ENCODE peak calls at places on chromosomes 2 and 18, in eight cellular contexts. P is lower lobe of right lung, T is right cardiac atrium, M is right lobe of liver, L is mammary epithelial cell, E is colonic mucosa, X is adrenal gland, R is aorta. A is an unnamed sample.
A peak's percentile ranks its signal among the peaks of the same experiment; 100 is the strongest.

GRCh38 chr2:55992465-55992864 is 68.9 kb upstream of the EFEMP1 start:
- DNase-seq in T (peak; percentile 22), R (peak; percentile 75), P (no peak), E (no peak), X (peak; percentile 41), L (peak; percentile 88), M (no peak), A (peak; percentile 24)

GRCh38 chr2:96250188-96250587 is 15.6 kb downstream of the TMEM127 start:
- DNase-seq in R (no peak), X (no peak), P (no peak), E (no peak), M (no peak), T (no peak), L (no peak), A (no peak)

GRCh38 chr2:105377871-105378270 is 21.0 kb downstream of the FHL2 start:
- DNase-seq in E (no peak), X (no peak), P (no peak), T (no peak), R (no peak), L (no peak), M (no peak), A (no peak)

GRCh38 chr2:234676859-234677450 is 180.1 kb upstream of the ARL4C start:
- DNase-seq in M (no peak), R (no peak), T (no peak), E (no peak), P (no peak), L (no peak), X (no peak), A (no peak)

GRCh38 chr2:195613922-195614321 is 43.1 kb upstream of the SLC39A10 start:
- DNase-seq in M (no peak), X (peak; percentile 33), P (no peak), E (no peak), L (peak; percentile 74), T (no peak), R (no peak), A (no peak)

GRCh38 chr2:68721482-68722071 is 13.0 kb upstream of the ARHGAP25 start:
- DNase-seq in L (no peak), P (no peak), X (no peak), R (no peak), M (no peak), T (no peak), E (peak; percentile 54), A (no peak)

GRCh38 chr2:15623481-15623796 is 31.8 kb downstream of the DDX1 start:
- DNase-seq in L (no peak), M (no peak), X (no peak), E (no peak), P (no peak), T (no peak), R (no peak), A (no peak)

GRCh38 chr2:241261628-241262027 is 53.8 kb downstream of the HDLBP start:
- DNase-seq in R (no peak), P (no peak), M (no peak), T (no peak), L (no peak), E (no peak), X (no peak), A (no peak)

GRCh38 chr2:28004086-28004485 is 113.6 kb downstream of the BABAM2 start:
- DNase-seq in M (no peak), L (peak; percentile 76), X (no peak), T (no peak), R (no peak), P (no peak), E (no peak), A (no peak)

GRCh38 chr2:188383158-188383557 is 91.5 kb downstream of the GULP1 start:
- DNase-seq in M (no peak), X (no peak), P (no peak), T (no peak), L (no peak), R (no peak), E (no peak), A (no peak)

GRCh38 chr2:47093626-47094025 is 61.5 kb downstream of the STPG4 start:
- DNase-seq in R (no peak), X (no peak), M (no peak), L (no peak), E (no peak), T (no peak), P (no peak), A (no peak)

GRCh38 chr18:48951448-48952286 is 902 bp upstream of the SMAD7 start:
- DNase-seq in R (peak; percentile 93), P (peak; percentile 95), M (peak; percentile 93), X (peak; percentile 91), L (peak; percentile 87), T (peak; percentile 96), E (peak; percentile 83), A (peak; percentile 89)

GRCh38 chr18:12049983-12050811 is 43.4 kb upstream of the ANKRD62 start:
- DNase-seq in R (no peak), P (no peak), X (peak; percentile 10), L (no peak), M (no peak), E (no peak), T (no peak), A (peak; percentile 11)

GRCh38 chr2:69805887-69806286 is 23.6 kb upstream of the GMCL1 start:
- DNase-seq in E (no peak), R (no peak), M (no peak), P (no peak), X (no peak), L (no peak), T (no peak), A (no peak)

GRCh38 chr2:156229724-156230362 is 102.7 kb downstream of the NR4A2 start:
- DNase-seq in X (no peak), T (no peak), L (peak; percentile 38), P (no peak), M (no peak), R (no peak), E (no peak), A (no peak)

GRCh38 chr2:126858436-126858835 is 40.3 kb upstream of the TEX51 start:
- DNase-seq in R (no peak), M (no peak), P (no peak), T (no peak), E (no peak), L (no peak), X (no peak), A (no peak)

DNA sequence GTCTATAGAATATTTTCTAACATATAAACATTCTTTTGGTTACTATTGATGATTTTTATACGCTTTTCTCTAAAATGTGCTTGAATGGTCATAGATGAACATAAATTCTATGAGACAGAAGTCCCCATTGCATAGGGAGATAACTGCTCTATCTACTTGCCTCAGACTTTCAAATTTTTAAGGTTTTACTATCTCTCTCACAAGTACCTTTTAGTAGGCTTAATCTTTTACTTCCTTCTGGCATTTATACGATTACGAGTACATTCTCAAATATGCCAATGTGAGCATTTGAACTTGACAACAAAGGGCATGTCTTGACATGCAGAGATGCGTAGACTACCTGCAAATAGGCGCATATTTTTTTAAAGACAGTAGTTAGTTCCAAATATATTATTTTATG is 935.9 kb upstream of the LRATD1 start:
- DNase-seq in R (no peak), E (no peak), T (no peak), P (no peak), L (no peak), X (no peak), M (no peak), A (no peak)
- H3K4me1 ChIP-seq in R (no peaks in the 10 kb centered on the region), E (no peaks in the 10 kb centered on the region), T (no peaks in the 10 kb centered on the region), P (no peaks in the 10 kb centered on the region), L (peaks cover 3% of the 10 kb centered on the region), X (no peaks in the 10 kb centered on the region), M (no peaks in the 10 kb centered on the region), A (no peaks in the 10 kb centered on the region)

GRCh38 chr2:64322433-64322832 is 131.5 kb upstream of the LGALSL start:
- DNase-seq in M (no peak), T (no peak), R (peak; percentile 73), P (no peak), L (no peak), E (no peak), X (no peak), A (no peak)
- H3K27me3 ChIP-seq in M (no peaks in the 10 kb centered on the region), T (no peaks in the 10 kb centered on the region), R (no peaks in the 10 kb centered on the region), P (no peaks in the 10 kb centered on the region), L (no peaks in the 10 kb centered on the region), E (no peaks in the 10 kb centered on the region), X (no peaks in the 10 kb centered on the region), A (no peaks in the 10 kb centered on the region)

GRCh38 chr18:13217971-13218375 is 587 bp upstream of the LDLRAD4 start:
- DNase-seq in P (no peak), X (no peak), E (peak; percentile 43), R (peak; percentile 88), M (peak; percentile 71), T (peak; percentile 81), L (no peak), A (peak; percentile 53)
- H3K4me1 ChIP-seq in P (peaks cover 64% of the 10 kb centered on the region), X (peaks cover 33% of the 10 kb centered on the region), E (peaks cover 39% of the 10 kb centered on the region), R (peaks cover 3% of the 10 kb centered on the region), M (peaks cover 48% of the 10 kb centered on the region), T (peaks cover 16% of the 10 kb centered on the region), L (peaks cover 6% of the 10 kb centered on the region), A (peaks cover 6% of the 10 kb centered on the region)

GRCh38 chr2:217301142-217301541 is 441.3 kb upstream of the TNP1 start:
- DNase-seq in X (no peak), M (peak; percentile 85), T (peak; percentile 48), L (no peak), P (no peak), R (peak; percentile 71), E (no peak), A (no peak)
- H3K27me3 ChIP-seq in X (no peaks in the 10 kb centered on the region), M (no peaks in the 10 kb centered on the region), T (no peaks in the 10 kb centered on the region), L (no peaks in the 10 kb centered on the region), P (no peaks in the 10 kb centered on the region), R (no peaks in the 10 kb centered on the region), E (no peaks in the 10 kb centered on the region), A (no peaks in the 10 kb centered on the region)

A was measured in ovary.